ENCODE peak calls at places on chromosome 7, in eight cellular contexts. M, V, R, Y, H, K, I and S are unnamed samples.

GRCh38 chr7:51929818-51930217 is 613.2 kb upstream of the COBL start:
- DNase-seq in K (no peak), M (no peak), I (no peak), V (no peak), H (no peak), R (no peak), Y (no peak), S (no peak)

GRCh38 chr7:121261207-121261884 is 67.5 kb upstream of the WNT16 start:
- DNase-seq in I (no peak), H (no peak), M (no peak), Y (no peak), V (no peak), R (no peak), K (no peak), S (no peak)

GRCh38 chr7:155216475-155217272 is 81.0 kb upstream of the INSIG1 start:
- DNase-seq in K (no peak), H (no peak), M (no peak), Y (no peak), I (no peak), R (no peak), V (no peak), S (no peak)

GRCh38 chr7:141386881-141387280 is 164.3 kb upstream of the AGK start:
- DNase-seq in R (no peak), K (no peak), Y (no peak), V (no peak), I (no peak), M (no peak), H (no peak), S (no peak)

GRCh38 chr7:80593869-80594587 is 44.4 kb upstream of the CD36 start:
- DNase-seq in Y (peak; percentile 68), K (no peak), I (no peak), V (no peak), R (peak; percentile 24), M (no peak), H (peak; percentile 69), S (peak; percentile 25)

GRCh38 chr7:67696878-67697277 is 700.2 kb downstream of the TYW1 start:
- DNase-seq in V (no peak), R (no peak), M (no peak), Y (no peak), I (no peak), H (no peak), K (no peak), S (no peak)

GRCh38 chr7:124411796-124412195 is 353.8 kb downstream of the GPR37 start:
- DNase-seq in V (peak; percentile 49), H (no peak), I (no peak), K (no peak), R (peak; percentile 5), M (no peak), Y (no peak), S (no peak)

GRCh38 chr7:139321071-139321745 is 19.9 kb upstream of the FMC1 start:
- DNase-seq in Y (no peak), R (no peak), V (peak; percentile 32), K (peak; percentile 24), H (no peak), I (peak; percentile 43), M (no peak), S (no peak)

GRCh38 chr7:39086638-39087360 is 109.1 kb downstream of the POU6F2 start:
- DNase-seq in R (no peak), M (no peak), V (no peak), Y (no peak), K (no peak), H (no peak), I (no peak), S (no peak)

DNA sequence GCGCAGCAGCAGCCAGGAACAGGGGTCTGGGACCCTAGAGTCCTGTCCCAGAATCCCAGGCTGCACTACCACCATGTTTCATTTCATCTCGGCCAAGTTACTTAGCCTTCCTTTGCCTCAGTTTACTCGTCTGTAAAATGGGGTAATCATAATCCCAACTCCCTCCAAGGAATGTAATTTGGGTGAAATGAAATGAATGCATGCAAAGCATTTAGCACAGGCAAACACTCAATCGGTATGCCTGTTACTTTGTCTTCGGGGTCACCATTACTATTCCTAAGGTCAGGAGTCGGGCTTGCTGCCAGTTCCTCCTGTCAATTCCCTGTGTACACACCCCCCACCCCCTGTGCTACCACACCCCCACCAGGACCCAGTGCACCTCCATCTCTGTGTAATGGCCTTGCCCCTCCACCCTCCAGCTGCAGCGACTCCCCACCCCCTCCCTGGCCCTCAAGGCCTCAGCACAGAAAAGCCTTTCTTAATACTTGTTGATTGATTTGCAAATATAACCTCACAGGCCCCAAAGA is 1.7 kb downstream of the TNS3 start:
- DNase-seq in H (no peak), I (peak; percentile 56), R (no peak), V (no peak), K (no peak), Y (no peak), M (no peak), S (peak; percentile 74)
- H3K4me1 ChIP-seq in H (peaks cover 63% of the 10 kb centered on the region), I (peaks cover 58% of the 10 kb centered on the region), R (peaks cover 32% of the 10 kb centered on the region), V (no peaks in the 10 kb centered on the region), K (no peaks in the 10 kb centered on the region), Y (peaks cover 83% of the 10 kb centered on the region), M (peaks cover 29% of the 10 kb centered on the region), S (peaks cover 75% of the 10 kb centered on the region)

GRCh38 chr7:12687213-12688171 is at the start of gene ARL4A:
- DNase-seq in Y (peak; percentile 99), V (peak; percentile 100), I (peak; percentile 100), R (peak; percentile 97), K (peak; percentile 99), M (peak; percentile 98), H (peak; percentile 99), S (peak; percentile 99)

GRCh38 chr7:12692035-12692434 is 4.6 kb downstream of the ARL4A start:
- DNase-seq in M (no peak), K (no peak), Y (no peak), I (no peak), H (no peak), R (no peak), V (no peak), S (no peak)

GRCh38 chr7:12686894-12687212 is 580 bp upstream of the ARL4A start:
- DNase-seq in H (no peak), V (no peak), K (no peak), I (no peak), M (no peak), Y (no peak), R (no peak), S (no peak)

GRCh38 chr7:12692479-12693259 is 5.2 kb downstream of the ARL4A start:
- DNase-seq in Y (no peak), R (no peak), V (no peak), K (no peak), M (no peak), I (no peak), H (no peak), S (no peak)

GRCh38 chr7:12690041-12690878 is 2.8 kb downstream of the ARL4A start:
- DNase-seq in V (no peak), R (no peak), Y (no peak), H (no peak), M (no peak), I (no peak), K (no peak), S (no peak)
- H3K27ac ChIP-seq in V (no peak overlapping the region), R (no peak overlapping the region), Y (no peak overlapping the region), H (no peak overlapping the region), M (no peak overlapping the region), I (no peak overlapping the region), K (no peak overlapping the region), S (peak overlapping the region; percentile 2)

GRCh38 chr7:6231184-6231583 is 41.2 kb downstream of the CYTH3 start:
- DNase-seq in K (no peak), H (no peak), I (no peak), M (no peak), R (no peak), Y (no peak), V (no peak), S (no peak)

GRCh38 chr7:6235029-6235627 is 37.3 kb downstream of the CYTH3 start:
- DNase-seq in I (no peak), Y (no peak), M (peak; percentile 61), H (no peak), K (no peak), R (no peak), V (no peak), S (no peak)

GRCh38 chr7:6232130-6232529 is 40.3 kb downstream of the CYTH3 start:
- DNase-seq in M (no peak), R (no peak), V (no peak), I (no peak), K (no peak), H (no peak), Y (no peak), S (no peak)

GRCh38 chr7:6234384-6234783 is 38.0 kb downstream of the CYTH3 start:
- DNase-seq in Y (no peak), V (no peak), K (no peak), M (no peak), H (no peak), I (no peak), R (no peak), S (no peak)

GRCh38 chr7:6232534-6232933 is 39.9 kb downstream of the CYTH3 start:
- DNase-seq in M (no peak), H (peak; percentile 76), K (no peak), I (no peak), Y (peak; percentile 61), V (no peak), R (peak; percentile 49), S (peak; percentile 44)
- H3K4me1 ChIP-seq in M (peaks cover 39% of the 10 kb centered on the region), H (peaks cover 97% of the 10 kb centered on the region), K (peaks cover 40% of the 10 kb centered on the region), I (peaks cover 15% of the 10 kb centered on the region), Y (peaks cover 39% of the 10 kb centered on the region), V (peaks cover 15% of the 10 kb centered on the region), R (peaks cover 56% of the 10 kb centered on the region), S (peaks cover 23% of the 10 kb centered on the region)

DNA sequence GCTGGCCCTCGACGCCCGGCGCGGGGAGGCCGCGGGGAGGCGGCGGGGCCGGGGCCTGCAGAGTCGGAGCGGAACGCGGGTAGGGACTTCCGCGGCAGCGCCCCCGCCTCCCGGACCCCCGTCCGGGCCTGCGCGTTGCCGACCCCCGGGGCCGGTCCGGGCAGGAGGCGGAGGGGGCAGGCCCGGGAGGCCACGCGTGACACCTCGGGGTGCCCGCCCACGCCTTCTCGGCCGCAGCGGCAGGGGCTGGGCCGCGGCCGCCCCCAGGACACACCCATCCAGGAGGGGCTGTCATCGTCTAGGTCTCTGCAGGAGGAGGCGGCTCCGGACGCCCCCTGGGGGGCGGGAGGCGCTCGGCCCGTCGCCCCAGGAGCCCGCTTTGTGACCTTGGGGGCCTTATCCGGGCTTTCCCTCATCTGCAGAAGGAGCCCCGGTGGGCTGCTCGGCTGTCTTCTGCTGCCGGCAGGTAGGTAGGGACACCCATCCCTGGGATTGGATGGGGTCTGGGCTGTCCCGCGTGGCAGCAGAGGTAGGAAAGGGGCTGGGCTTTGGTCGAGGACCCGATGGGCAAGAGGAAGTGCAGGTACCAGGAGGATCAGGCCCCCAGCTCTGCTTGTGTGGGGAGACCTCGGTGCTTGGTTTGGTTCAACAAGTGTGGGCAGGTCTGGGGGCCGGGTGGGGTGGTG is 569 bp downstream of the ZNF316 start:
- DNase-seq in H (no peak), I (peak; percentile 66), R (no peak), K (peak; percentile 30), M (no peak), V (peak; percentile 73), Y (peak; percentile 44), S (no peak)
- H3K27ac ChIP-seq in H (peak overlapping the region; percentile 60), I (no peak overlapping the region), R (peak overlapping the region; percentile 75), K (peak overlapping the region; percentile 69), M (peak overlapping the region; percentile 71), V (peak overlapping the region; percentile 50), Y (no peak overlapping the region), S (peak overlapping the region; percentile 71)

GRCh38 chr7:11328309-11328708 is 354.6 kb downstream of the PHF14 start:
- DNase-seq in H (no peak), K (no peak), Y (no peak), R (no peak), V (peak; percentile 29), M (no peak), I (peak; percentile 24), S (no peak)
- H3K4me1 ChIP-seq in H (no peaks in the 10 kb centered on the region), K (no peaks in the 10 kb centered on the region), Y (no peaks in the 10 kb centered on the region), R (no peaks in the 10 kb centered on the region), V (peaks cover 6% of the 10 kb centered on the region), M (no peaks in the 10 kb centered on the region), I (no peaks in the 10 kb centered on the region), S (no peaks in the 10 kb centered on the region)

GRCh38 chr7:151117565-151117964 is 31.3 kb downstream of the AGAP3 start:
- DNase-seq in I (no peak), V (no peak), M (no peak), K (no peak), Y (no peak), H (no peak), R (no peak), S (no peak)
- H3K27ac ChIP-seq in I (no peak overlapping the region), V (no peak overlapping the region), M (no peak overlapping the region), K (no peak overlapping the region), Y (no peak overlapping the region), H (no peak overlapping the region), R (no peak overlapping the region), S (no peak overlapping the region)